ENCODE peak calls at places on chromosomes 3 and 15, in eight cellular contexts. W is NAMALWA, C is B cell, M is NCI-H460, O is AG08395, A is cardiac fibroblast, L is esophagus squamous epithelium, I is NT2/D1. G is an unnamed sample.

GRCh38 chr3:150149651-150150051 is 179.0 kb upstream of the PFN2 start:
- DNase-seq in I (no peak), W (no peak), L (no peak), A (peak), M (no peak), C (no peak), O (peak), G (no peak)

GRCh38 chr15:29021901-29022300 is 136.1 kb downstream of the APBA2 start:
- DNase-seq in A (peak), C (no peak), W (no peak), L (no peak), M (no peak), O (no peak), I (no peak), G (no peak)

GRCh38 chr3:196740476-196741400 is 1.1 kb downstream of the PAK2 start:
- DNase-seq in A (peak), O (peak), C (no peak), M (no peak), I (peak), W (peak), L (no peak), G (no peak)

GRCh38 chr15:85764649-85765277 is 30.0 kb downstream of the KLHL25 start:
- DNase-seq in O (peak), L (no peak), I (no peak), W (no peak), M (no peak), C (no peak), A (peak), G (no peak)

GRCh38 chr3:156404217-156404616 is 150.7 kb downstream of the SSR3 start:
- DNase-seq in A (no peak), M (no peak), O (no peak), C (no peak), I (no peak), L (no peak), W (no peak), G (no peak)

GRCh38 chr3:58271901-58272501 is 34.0 kb upstream of the RPP14 start:
- DNase-seq in L (no peak), A (peak), W (no peak), C (no peak), M (peak), I (no peak), O (peak), G (no peak)

GRCh38 chr3:134029734-134030381 is at the start of gene SLCO2A1:
- DNase-seq in W (no peak), I (no peak), O (peak), A (peak), C (no peak), L (no peak), M (no peak), G (no peak)

GRCh38 chr15:98785408-98785795 is 137.1 kb downstream of the IGF1R start:
- DNase-seq in M (no peak), I (no peak), O (no peak), L (no peak), A (no peak), W (no peak), C (no peak), G (no peak)

GRCh38 chr15:90863987-90864386 is 4.4 kb upstream of the FURIN start:
- DNase-seq in M (no peak), A (no peak), W (no peak), I (no peak), L (no peak), O (no peak), C (no peak), G (no peak)

GRCh38 chr3:52436500-52437106 is 8.3 kb downstream of the SEMA3G start:
- DNase-seq in L (no peak), I (no peak), C (peak), W (no peak), O (peak), A (peak), M (no peak), G (no peak)

GRCh38 chr3:154972951-154973350 is 107.2 kb upstream of the MME start:
- DNase-seq in O (no peak), M (no peak), L (no peak), I (no peak), C (no peak), W (no peak), A (peak), G (no peak)

G was measured in iPS DF 19.7.